ENCODE peak calls at places on chromosomes 11 and 22, in ten cellular contexts. X is kidney, Q is RWPE1, H is thyroid gland, L is sigmoid colon, C is pancreas, P is choroid plexus epithelial cell, Y is ascending aorta, M is endothelial cell, N is epithelial cell of esophagus. E is an unnamed sample.

GRCh38 chr11:94910281-94910680 is 63.1 kb downstream of the CWC15 start:
- DNase-seq in Q (no peak), M (no peak), X (no peak), L (no peak), C (no peak), P (no peak), H (no peak), Y (no peak), N (no peak), E (no peak)

GRCh38 chr11:66708701-66709100 is 20.3 kb downstream of the SPTBN2 start:
- DNase-seq in P (no peak), H (no peak), Q (no peak), Y (no peak), N (no peak), M (no peak), C (no peak), X (no peak), L (no peak), E (no peak)

GRCh38 chr11:110736158-110736553 is 23.9 kb upstream of the ARHGAP20 start:
- DNase-seq in M (no peak), N (no peak), H (no peak), P (no peak), Y (no peak), L (no peak), Q (no peak), X (no peak), C (no peak), E (no peak)

GRCh38 chr11:68031136-68031459 is 617 bp downstream of the NDUFS8 start:
- DNase-seq in M (no peak), Y (no peak), N (no peak), H (peak; percentile 51), Q (no peak), L (no peak), P (peak; percentile 45), X (no peak), C (no peak), E (no peak)

GRCh38 chr11:30617762-30618161 is 31.6 kb upstream of the MPPED2 start:
- DNase-seq in Q (no peak), X (no peak), N (no peak), P (no peak), M (no peak), Y (no peak), C (no peak), H (no peak), L (no peak), E (no peak)

GRCh38 chr11:105392546-105392945 is 217.3 kb upstream of the GRIA4 start:
- DNase-seq in Y (no peak), H (no peak), C (no peak), X (no peak), P (peak; percentile 29), N (peak; percentile 8), Q (no peak), L (no peak), M (no peak), E (no peak)

GRCh38 chr11:17598700-17599459 is 51.8 kb downstream of the OTOG start:
- DNase-seq in Q (peak; percentile 65), C (peak; percentile 93), L (peak; percentile 73), P (peak; percentile 79), H (peak; percentile 63), X (peak; percentile 89), N (peak; percentile 66), M (peak; percentile 90), Y (no peak), E (peak; percentile 91)

GRCh38 chr11:102405501-102405900 is 47.1 kb downstream of the TMEM123 start:
- DNase-seq in P (no peak), L (no peak), Y (no peak), Q (no peak), H (no peak), C (no peak), M (no peak), N (no peak), X (no peak), E (no peak)

GRCh38 chr11:86781546-86781945 is 18.8 kb upstream of the PRSS23 start:
- DNase-seq in C (no peak), Y (no peak), H (no peak), Q (no peak), M (no peak), L (no peak), N (no peak), P (no peak), X (no peak), E (no peak)

GRCh38 chr11:94926698-94927237 is 46.6 kb downstream of the CWC15 start:
- DNase-seq in N (peak; percentile 6), P (peak; percentile 98), M (peak; percentile 41), L (peak; percentile 93), H (peak; percentile 53), C (no peak), Q (no peak), X (peak; percentile 95), Y (peak; percentile 27), E (peak; percentile 47)

DNA sequence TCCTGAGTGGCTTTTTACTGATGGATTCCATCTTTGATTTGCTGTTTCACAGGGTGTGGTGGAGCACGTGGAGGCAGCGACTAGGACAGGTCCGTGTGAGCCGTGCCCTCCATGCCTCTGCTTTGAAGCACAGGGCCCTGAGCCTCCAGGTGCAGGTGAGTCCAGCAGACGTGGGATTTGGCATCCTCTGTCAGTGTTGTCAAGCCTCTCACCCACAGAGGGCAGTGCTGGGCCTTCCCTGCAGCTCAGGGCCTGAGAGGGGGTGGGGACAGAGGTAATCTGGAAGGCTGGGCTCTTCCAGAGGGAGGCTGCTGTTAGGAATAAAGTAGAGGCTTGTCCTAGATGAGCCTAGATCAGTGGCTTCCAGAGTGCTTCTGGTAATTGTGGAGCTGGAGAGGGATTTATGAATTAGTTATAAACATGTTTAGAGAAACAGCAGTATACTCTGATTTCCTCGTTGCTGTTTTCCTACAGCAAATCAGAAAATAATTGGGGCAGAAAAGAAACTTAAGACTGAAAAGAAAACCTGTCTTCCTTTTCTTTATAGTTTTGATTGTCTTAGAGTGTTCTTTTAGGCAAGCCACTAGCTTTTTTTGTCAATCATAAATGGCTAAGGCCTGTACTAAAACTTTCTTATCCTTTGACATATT is 65.0 kb downstream of the SFI1 start:
- DNase-seq in P (peak; percentile 93), Y (peak; percentile 24), X (peak; percentile 76), C (peak; percentile 83), M (peak; percentile 82), H (peak; percentile 86), L (peak; percentile 87), Q (peak; percentile 67), N (peak; percentile 86), E (peak; percentile 54)
- TF ChIP-seq CTCF in P (peak; percentile 97), Y (peak; percentile 75), X (peak; percentile 76), C (peak; percentile 65), M (peak; percentile 32), H (peak; percentile 31), L (peak; percentile 80), Q (peak; percentile 72), N (peak; percentile 95), E (peak; percentile 77)

DNA sequence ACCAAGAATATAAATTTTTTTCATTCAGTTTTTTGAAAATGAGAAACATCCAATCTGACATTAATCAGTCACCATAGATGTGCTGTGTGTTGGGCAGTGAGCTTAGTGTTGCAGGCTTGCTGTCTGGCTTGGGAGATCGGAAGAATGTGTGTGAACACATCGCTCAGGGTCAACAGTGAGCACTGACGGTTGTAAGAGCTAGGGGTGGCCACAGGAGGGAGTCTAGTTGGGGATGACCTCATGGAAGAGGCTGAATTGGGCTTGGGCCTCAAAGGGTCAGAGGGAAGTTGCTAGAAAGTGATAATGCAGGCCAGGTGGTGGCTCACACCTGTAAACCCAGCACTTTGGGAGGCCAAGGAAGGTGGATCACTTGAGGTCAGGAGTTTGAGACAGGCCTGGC is 375.4 kb downstream of the DDX10 start:
- DNase-seq in M (peak; percentile 8), P (no peak), N (no peak), C (no peak), Q (no peak), Y (no peak), H (no peak), L (no peak), X (no peak), E (no peak)
- TF ChIP-seq CTCF in M (no peak), P (peak; percentile 43), N (no peak), C (no peak), Q (no peak), Y (no peak), H (no peak), L (no peak), X (no peak), E (no peak)

GRCh38 chr11:37142591-37142990 is 544.6 kb upstream of the RAG2 start:
- DNase-seq in C (no peak), M (no peak), Y (no peak), H (no peak), L (no peak), Q (no peak), X (no peak), P (no peak), N (no peak), E (no peak)

GRCh38 chr11:37141707-37142106 is 543.7 kb upstream of the RAG2 start:
- DNase-seq in C (no peak), Q (no peak), Y (no peak), N (peak; percentile 3), H (no peak), P (no peak), M (no peak), X (no peak), L (no peak), E (no peak)
- TF ChIP-seq CTCF in C (no peak), Q (no peak), Y (no peak), N (no peak), H (no peak), P (no peak), M (no peak), X (no peak), L (no peak), E (no peak)

DNA sequence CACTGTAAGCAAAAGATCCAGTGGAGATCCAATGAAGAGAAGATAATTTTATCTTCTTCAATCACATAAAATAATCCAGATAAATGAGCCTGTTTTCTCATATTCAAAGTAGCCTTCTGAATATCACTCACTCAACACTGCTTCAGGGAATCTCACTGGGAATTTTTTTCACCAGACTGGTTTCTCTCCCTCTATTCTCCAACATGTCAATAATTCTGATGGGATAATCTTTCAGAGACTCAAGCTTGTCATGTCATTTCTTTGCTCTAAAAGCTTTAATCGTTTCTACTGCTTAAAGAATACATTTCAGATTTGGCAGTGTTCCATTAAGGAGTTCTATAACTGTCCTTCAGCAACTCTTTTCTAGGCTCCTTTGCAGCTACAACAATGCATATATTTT is 16.3 kb downstream of the CNTN5 start:
- DNase-seq in H (no peak), C (no peak), M (no peak), X (no peak), P (no peak), Q (no peak), N (no peak), L (no peak), Y (no peak), E (no peak)
- TF ChIP-seq CTCF in H (no peak), C (no peak), M (no peak), X (no peak), P (no peak), Q (no peak), N (no peak), L (no peak), Y (no peak), E (no peak)

E was measured in neural crest cell.